ENCODE peak calls at places on chromosomes 12 and 14, in eight cellular contexts. H is H9, M is upper lobe of right lung, G is left lung, K is ascending aorta, O is IMR-90, B is cardiac muscle cell, L is esophagus squamous epithelium. W is an unnamed sample. For H3K4me1, the result is how much of the 10 kb centered on the place peaks cover.

GRCh38 chr14:45787167-45787566 is 534.2 kb upstream of the MIS18BP1 start:
- DNase-seq in H (no peak), M (no peak), G (no peak), K (no peak), O (no peak), B (no peak), L (no peak), W (no peak)

GRCh38 chr12:117875652-117876491 is 92.9 kb downstream of the KSR2 start:
- DNase-seq in H (peak), M (no peak), G (no peak), K (no peak), O (peak), B (peak), L (no peak), W (no peak)

GRCh38 chr14:87628129-87628528 is 364.9 kb downstream of the GALC start:
- DNase-seq in H (no peak), M (no peak), G (no peak), K (no peak), O (peak), B (peak), L (no peak), W (no peak)

GRCh38 chr12:81835783-81836182 is 76.6 kb upstream of the PPFIA2 start:
- DNase-seq in H (no peak), M (no peak), G (no peak), K (no peak), O (no peak), B (no peak), L (no peak), W (no peak)

GRCh38 chr12:13851828-13852227 is 129.6 kb downstream of the GRIN2B start:
- DNase-seq in H (peak), M (no peak), G (no peak), K (no peak), O (no peak), B (no peak), L (no peak), W (no peak)

GRCh38 chr12:112595415-112595814 is 176.7 kb downstream of the PTPN11 start:
- DNase-seq in H (no peak), M (no peak), G (no peak), K (no peak), O (no peak), B (no peak), L (no peak), W (no peak)

GRCh38 chr14:80781968-80782367 is 159.6 kb downstream of the CEP128 start:
- DNase-seq in H (no peak), M (no peak), G (no peak), K (no peak), O (peak), B (peak), L (no peak), W (no peak)

GRCh38 chr14:100147181-100147631 is 12.2 kb downstream of the DEGS2 start:
- DNase-seq in H (no peak), M (peak), G (peak), K (no peak), O (no peak), B (no peak), L (no peak), W (no peak)

GRCh38 chr14:101110729-101111619 is 207.5 kb upstream of the RTL1 start:
- DNase-seq in H (no peak), M (peak), G (peak), K (no peak), O (no peak), B (no peak), L (no peak), W (no peak)

GRCh38 chr14:71532349-71532748 is 399.9 kb upstream of the RGS6 start:
- DNase-seq in H (no peak), M (no peak), G (no peak), K (no peak), O (peak), B (no peak), L (no peak), W (no peak)

GRCh38 chr14:99769123-99769522 is 24.1 kb upstream of the EML1 start:
- DNase-seq in H (no peak), M (no peak), G (no peak), K (no peak), O (no peak), B (no peak), L (no peak), W (no peak)

GRCh38 chr12:79747274-79747673 is 56.5 kb upstream of the PAWR start:
- DNase-seq in H (no peak), M (no peak), G (no peak), K (no peak), O (peak), B (no peak), L (no peak), W (no peak)

GRCh38 chr12:118853634-118854033 is 127.7 kb upstream of the SRRM4 start:
- DNase-seq in H (peak), M (no peak), G (no peak), K (no peak), O (no peak), B (no peak), L (no peak), W (no peak)

GRCh38 chr14:99747582-99748330 is 45.5 kb upstream of the EML1 start:
- DNase-seq in H (no peak), M (no peak), G (no peak), K (no peak), O (no peak), B (no peak), L (no peak), W (peak)

GRCh38 chr14:61524211-61524806 is 171.0 kb upstream of the HIF1A start:
- DNase-seq in H (no peak), M (no peak), G (no peak), K (no peak), O (peak), B (peak), L (no peak), W (no peak)

GRCh38 chr14:104284636-104285482 is 146.5 kb downstream of the KIF26A start:
- DNase-seq in H (peak), M (peak), G (peak), K (no peak), O (no peak), B (no peak), L (no peak), W (peak)

GRCh38 chr12:121729021-121729420 is 16.5 kb downstream of the TMEM120B start:
- DNase-seq in H (no peak), M (no peak), G (no peak), K (no peak), O (no peak), B (no peak), L (no peak), W (no peak)

GRCh38 chr12:60021235-60021634 is 425.4 kb downstream of the SLC16A7 start:
- DNase-seq in H (peak), M (no peak), G (no peak), K (no peak), O (no peak), B (no peak), L (no peak), W (no peak)

GRCh38 chr14:90785474-90785873 is 30.8 kb downstream of the TTC7B start:
- DNase-seq in H (peak), M (no peak), G (no peak), K (no peak), O (no peak), B (peak), L (no peak), W (no peak)

GRCh38 chr14:24080888-24081738 is 9.8 kb downstream of the CPNE6 start:
- DNase-seq in H (peak), M (peak), G (peak), K (no peak), O (no peak), B (peak), L (peak), W (peak)

GRCh38 chr12:31832740-31833540 is 104.1 kb upstream of the AMN1 start:
- DNase-seq in H (no peak), M (no peak), G (no peak), K (no peak), O (no peak), B (no peak), L (no peak), W (no peak)

GRCh38 chr12:64891629-64892028 is 67.2 kb downstream of the TBC1D30 start:
- DNase-seq in H (no peak), M (no peak), G (no peak), K (no peak), O (no peak), B (no peak), L (no peak), W (no peak)

GRCh38 chr12:66014818-66015217 is 115.7 kb downstream of the LLPH start:
- DNase-seq in H (no peak), M (no peak), G (no peak), K (no peak), O (peak), B (peak), L (no peak), W (no peak)

GRCh38 chr14:20681348-20682126 is 2.8 kb upstream of the RNASE4 start:
- DNase-seq in H (peak), M (peak), G (peak), K (peak), O (peak), B (peak), L (peak), W (peak)

GRCh38 chr12:124493809-124494750 is 73.3 kb downstream of the NCOR2 start:
- DNase-seq in H (no peak), M (no peak), G (no peak), K (no peak), O (no peak), B (no peak), L (no peak), W (no peak)

GRCh38 chr12:12272869-12273268 is 6.0 kb upstream of the LRP6 start:
- DNase-seq in H (no peak), M (no peak), G (no peak), K (no peak), O (no peak), B (peak), L (no peak), W (no peak)

GRCh38 chr12:68868043-68868790 is 60.2 kb downstream of the MDM2 start:
- DNase-seq in H (no peak), M (no peak), G (no peak), K (no peak), O (no peak), B (no peak), L (no peak), W (no peak)

GRCh38 chr12:68870443-68870842 is 62.5 kb downstream of the MDM2 start:
- DNase-seq in H (no peak), M (no peak), G (no peak), K (no peak), O (no peak), B (no peak), L (no peak), W (no peak)

GRCh38 chr12:68871899-68872298 is 61.1 kb downstream of the CPM start:
- DNase-seq in H (no peak), M (no peak), G (no peak), K (no peak), O (peak), B (peak), L (no peak), W (no peak)

GRCh38 chr12:68871396-68871795 is 61.6 kb downstream of the CPM start:
- DNase-seq in H (no peak), M (no peak), G (no peak), K (no peak), O (no peak), B (no peak), L (no peak), W (no peak)

GRCh38 chr12:68870011-68870410 is 62.0 kb downstream of the MDM2 start:
- DNase-seq in H (no peak), M (no peak), G (no peak), K (no peak), O (no peak), B (no peak), L (no peak), W (no peak)
- H3K4me1 ChIP-seq in H (under half), M (under half), G (under half), K (under half), O (under half), B (under half), L (under half), W (under half)

DNA sequence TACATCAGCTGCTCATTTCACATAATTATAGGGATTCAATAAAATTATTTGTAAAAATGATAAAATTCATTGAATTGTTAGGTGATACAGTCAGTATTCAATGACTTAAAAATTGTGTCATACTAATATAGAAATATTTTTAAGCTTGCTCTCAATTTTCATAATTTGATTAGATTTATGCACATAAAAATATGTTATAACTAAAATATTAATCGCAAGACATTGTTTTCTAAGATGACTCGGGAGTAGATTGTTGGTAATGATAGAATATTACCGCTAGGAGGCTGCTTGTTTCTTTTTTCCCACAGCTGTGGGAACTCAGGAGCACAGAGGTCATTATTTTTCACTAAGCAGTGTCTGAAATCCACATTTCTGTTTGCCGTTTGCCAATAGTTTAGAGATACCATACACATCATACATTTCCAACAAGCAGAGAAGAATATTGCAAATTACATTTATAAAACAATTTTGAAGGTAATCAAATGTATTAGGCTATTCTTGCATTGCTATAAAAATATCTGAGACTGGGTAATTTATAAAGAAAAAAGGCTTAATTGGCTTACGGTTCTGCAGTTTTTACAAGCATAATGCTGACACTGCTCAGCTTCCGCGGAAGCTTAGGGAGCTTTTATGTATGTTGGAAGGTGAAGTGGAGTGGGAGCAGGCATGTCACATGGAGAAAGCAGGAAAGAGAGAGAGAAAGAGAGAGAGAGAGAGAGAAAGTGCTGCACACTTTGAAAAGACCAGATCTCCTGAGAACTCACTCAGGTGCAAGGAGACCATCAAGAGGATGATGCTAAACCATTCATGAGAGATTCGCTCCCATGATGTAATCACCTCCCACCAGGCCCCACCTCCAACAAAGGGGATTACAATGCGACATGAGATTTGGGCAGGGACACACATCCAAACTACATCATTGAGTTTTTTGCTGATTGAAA is 9.2 kb downstream of the CD69 start:
- DNase-seq in H (no peak), M (no peak), G (no peak), K (no peak), O (peak), B (peak), L (no peak), W (no peak)
- TF ChIP-seq CTCF in H (no peak), M (peak), G (no peak), K (no peak), O (peak), B (peak), L (no peak), W (no peak)

DNA sequence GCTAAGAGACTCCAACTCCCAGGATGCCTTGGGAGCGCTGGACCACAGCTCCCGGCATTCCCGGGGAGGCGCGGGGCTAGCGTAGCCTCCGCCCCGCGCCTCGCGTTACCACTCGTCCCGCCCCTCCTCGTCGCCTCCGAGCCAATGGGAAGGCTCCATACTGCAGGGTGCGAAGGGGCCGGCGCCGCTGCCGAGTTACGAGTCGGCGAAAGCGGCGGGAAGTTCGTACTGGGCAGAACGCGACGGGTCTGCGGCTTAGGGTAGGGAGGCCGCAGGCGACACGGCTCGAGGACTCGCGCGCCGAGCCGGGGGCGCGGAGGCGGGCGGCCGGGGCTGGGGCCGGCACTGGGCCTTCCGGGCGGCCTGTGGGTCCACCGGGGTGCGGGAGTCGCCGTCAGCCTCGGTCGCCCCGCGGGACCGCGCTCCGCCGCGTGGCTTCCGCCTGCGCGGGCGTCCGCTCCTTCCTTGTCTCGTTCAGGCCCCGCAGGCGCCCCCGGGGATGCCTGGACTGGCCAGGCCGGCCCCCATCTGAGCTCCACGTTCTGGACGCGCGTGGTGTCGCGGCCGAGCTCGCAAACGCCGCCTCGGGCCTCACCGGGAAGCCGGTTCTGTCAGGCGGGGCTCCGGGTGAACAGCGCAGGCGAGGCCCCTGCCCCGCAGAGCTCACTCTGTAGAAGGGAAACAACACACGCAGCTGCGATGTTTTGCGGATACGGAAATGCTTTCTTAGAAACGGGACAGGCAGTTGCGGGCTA is at the start of gene VRK1:
- DNase-seq in H (peak), M (peak), G (peak), K (peak), O (peak), B (peak), L (peak), W (peak)
- H3K27ac ChIP-seq in H (no peak), M (peak), G (peak), K (no peak), O (peak), B (peak), L (peak), W (peak)

DNA sequence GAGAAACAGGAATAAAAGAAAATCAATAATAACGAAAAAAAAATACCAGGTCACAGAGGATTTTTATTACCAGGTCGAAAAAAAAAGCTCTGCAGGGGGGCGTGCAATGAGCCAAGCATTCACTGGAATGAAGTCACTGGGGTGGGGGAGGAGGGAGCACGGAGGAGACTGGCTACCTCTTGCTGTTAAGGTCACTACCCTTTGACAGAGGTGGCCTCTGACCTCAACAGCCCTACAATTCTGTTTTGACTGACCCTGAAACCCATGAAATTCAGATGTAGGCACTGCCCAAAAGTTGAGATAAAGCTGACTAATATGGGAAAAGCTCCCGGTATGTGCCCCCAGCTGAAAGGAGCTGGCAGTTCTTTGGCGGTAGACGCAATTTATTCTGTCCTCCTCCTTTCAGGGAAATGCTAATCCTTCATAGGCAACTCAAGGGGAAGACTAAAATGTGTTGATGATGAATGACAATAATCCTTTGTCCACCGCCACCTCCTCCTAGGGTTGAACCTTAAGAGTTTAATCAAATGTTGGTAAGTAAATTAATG is 6.5 kb upstream of the RIC8B start:
- DNase-seq in H (peak), M (no peak), G (no peak), K (no peak), O (no peak), B (peak), L (no peak), W (no peak)
- H3K4me1 ChIP-seq in H (under half), M (under half), G (under half), K (under half), O (under half), B (under half), L (under half), W (under half)

W was measured in left ventricle myocardium inferior.